ENCODE peak calls at places on chromosomes 16 and 17, in four cellular contexts. A is fibroblast of lung, I is tibial nerve, F is stomach. Q is an unnamed sample.
A peak's percentile ranks its signal among the peaks of the same experiment; 100 is the strongest.

GRCh38 chr16:15942901-15943690 is 6.3 kb upstream of the ABCC1 start:
- DNase-seq in F (no peak), A (no peak), I (no peak), Q (peak; percentile 1)

GRCh38 chr16:11402745-11403533 is 57.7 kb downstream of the RMI2 start:
- DNase-seq in F (no peak), I (no peak), A (no peak), Q (no peak)

GRCh38 chr17:14337596-14338079 is 36.8 kb downstream of the HS3ST3B1 start:
- DNase-seq in F (no peak), A (no peak), I (no peak), Q (no peak)

GRCh38 chr16:10181196-10182162 is 749 bp downstream of the GRIN2A start:
- DNase-seq in A (peak; percentile 71), F (peak; percentile 71), I (peak; percentile 8), Q (peak; percentile 75)

GRCh38 chr17:61967729-61968128 is 39.9 kb upstream of the INTS2 start:
- DNase-seq in F (no peak), A (no peak), I (no peak), Q (no peak)

GRCh38 chr16:31893824-31894223 is 20.2 kb downstream of the ZNF267 start:
- DNase-seq in A (no peak), I (no peak), F (no peak), Q (no peak)

GRCh38 chr17:62819511-62820221 is 11.6 kb upstream of the MARCHF10 start:
- DNase-seq in A (peak; percentile 99), F (peak; percentile 63), I (peak; percentile 65), Q (peak; percentile 86)

GRCh38 chr17:6752068-6752909 is 3.6 kb upstream of the XAF1 start:
- DNase-seq in A (peak; percentile 100), I (peak; percentile 55), F (no peak), Q (peak; percentile 80)

DNA sequence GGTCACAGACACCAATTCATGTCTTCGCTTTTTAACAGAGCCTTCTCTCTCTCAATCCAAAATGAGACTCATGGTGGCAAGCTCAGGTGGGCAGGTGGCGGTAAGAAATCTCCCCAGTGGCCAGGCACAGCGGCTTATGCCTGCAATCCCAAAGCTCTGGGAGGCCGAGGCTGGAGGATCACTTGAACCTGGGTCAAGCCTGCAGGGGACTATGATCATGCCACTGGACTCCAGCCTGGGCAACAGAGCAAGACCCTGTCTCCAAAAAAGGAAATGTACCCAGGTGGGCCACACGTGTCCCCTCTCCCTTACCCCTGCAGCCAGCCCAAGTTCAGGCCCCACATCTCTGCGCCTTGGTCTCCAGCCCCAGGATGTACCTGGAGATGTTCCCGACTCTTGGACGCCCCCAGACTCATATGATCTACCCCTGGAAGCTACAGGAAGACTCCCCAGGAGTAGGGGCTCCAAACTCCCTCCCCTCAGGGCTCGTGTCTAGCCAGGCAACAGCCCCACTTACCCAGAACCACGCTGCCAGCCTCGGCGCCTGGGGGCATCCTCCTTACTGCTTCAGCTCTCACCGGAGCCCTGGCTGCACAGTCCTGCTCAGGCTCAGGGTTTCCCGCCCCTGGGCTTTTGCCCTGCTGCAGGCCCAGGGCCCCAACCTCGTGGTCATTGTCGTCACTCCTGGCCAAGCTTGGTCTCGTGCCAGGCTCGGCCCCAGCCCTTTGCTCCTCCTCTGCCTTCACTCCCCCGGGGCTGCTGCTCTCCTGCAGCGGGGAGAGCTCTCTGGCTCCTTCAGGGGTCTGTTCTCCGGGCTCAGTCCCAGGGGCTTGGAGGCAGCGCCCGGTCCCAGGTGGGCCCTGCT is 16.2 kb downstream of the MYLK3 start:
- DNase-seq in A (no peak), F (no peak), I (no peak), Q (no peak)
- H3K4me1 ChIP-seq in A (no peaks in the 10 kb centered on the region), F (no peaks in the 10 kb centered on the region), I (no peaks in the 10 kb centered on the region), Q (no peaks in the 10 kb centered on the region)

GRCh38 chr17:50422738-50423137 is 3.3 kb upstream of the ACSF2 start:
- DNase-seq in I (no peak), A (no peak), F (no peak), Q (no peak)
- H3K4me1 ChIP-seq in I (peaks cover 36% of the 10 kb centered on the region), A (peaks cover 12% of the 10 kb centered on the region), F (peaks cover 43% of the 10 kb centered on the region), Q (peaks cover 22% of the 10 kb centered on the region)

GRCh38 chr17:73066148-73066884 is 26.2 kb downstream of the SLC39A11 start:
- DNase-seq in A (peak; percentile 13), F (no peak), I (no peak), Q (no peak)
- H3K4me1 ChIP-seq in A (peaks cover 13% of the 10 kb centered on the region), F (no peaks in the 10 kb centered on the region), I (no peaks in the 10 kb centered on the region), Q (no peaks in the 10 kb centered on the region)

DNA sequence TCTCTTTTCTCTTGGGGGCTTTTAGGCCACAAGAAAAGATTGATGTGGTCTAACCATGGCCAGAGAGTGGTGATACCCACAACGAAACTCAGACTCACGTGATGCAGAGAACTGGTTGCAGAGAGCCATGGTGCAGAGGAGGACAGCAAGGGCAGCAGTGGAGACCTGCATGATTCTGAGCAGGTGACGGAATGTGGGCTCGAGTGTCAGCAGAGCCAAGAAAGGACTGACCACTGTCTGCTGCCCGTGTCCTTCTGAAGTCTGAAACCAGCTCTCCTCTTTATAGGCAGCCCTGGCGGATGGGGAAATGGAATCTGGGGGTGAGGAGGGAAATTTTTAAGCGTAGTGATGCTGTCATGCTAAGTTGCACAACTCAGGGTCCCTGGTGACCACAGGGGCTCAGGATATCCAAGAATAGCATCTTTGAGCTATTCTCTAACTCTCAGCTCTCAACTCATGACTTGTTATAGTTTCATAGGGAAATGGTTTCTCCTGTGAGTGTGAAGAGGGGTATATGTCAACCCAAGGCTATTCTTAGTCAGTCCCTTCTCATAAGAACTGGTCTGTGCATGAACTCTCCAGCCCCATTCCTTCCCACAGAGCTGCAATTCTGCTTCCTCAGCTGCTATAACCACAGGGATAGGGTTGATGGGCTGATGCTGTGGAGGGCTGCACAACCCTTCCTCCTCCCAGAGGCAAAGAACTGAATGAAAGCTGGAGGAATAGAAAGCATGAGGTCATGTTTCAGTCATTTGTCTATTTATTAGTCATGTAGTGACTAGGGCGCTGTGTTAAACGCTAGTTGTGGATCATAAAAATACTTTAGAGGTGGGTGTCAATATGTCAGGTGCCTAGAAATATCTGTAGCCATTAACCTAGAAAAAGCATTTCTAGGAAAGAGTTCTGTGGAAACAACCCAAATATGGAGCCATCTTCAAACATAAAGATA is at the start of gene CCL3:
- DNase-seq in F (no peak), I (peak; percentile 28), A (no peak), Q (no peak)
- H3K4me1 ChIP-seq in F (no peaks in the 10 kb centered on the region), I (no peaks in the 10 kb centered on the region), A (no peaks in the 10 kb centered on the region), Q (no peaks in the 10 kb centered on the region)

GRCh38 chr16:27238016-27238587 is 30.5 kb downstream of the NSMCE1 start:
- DNase-seq in I (no peak), F (peak; percentile 44), A (no peak), Q (peak; percentile 69)

GRCh38 chr16:27235938-27236245 is 32.6 kb downstream of the KDM8 start:
- DNase-seq in A (no peak), F (no peak), I (no peak), Q (peak; percentile 68)

GRCh38 chr16:27236635-27237228 is 31.8 kb downstream of the NSMCE1 start:
- DNase-seq in I (no peak), A (no peak), F (no peak), Q (peak; percentile 19)

GRCh38 chr16:27238591-27238990 is 30.0 kb downstream of the NSMCE1 start:
- DNase-seq in F (no peak), I (no peak), A (no peak), Q (peak; percentile 41)

DNA sequence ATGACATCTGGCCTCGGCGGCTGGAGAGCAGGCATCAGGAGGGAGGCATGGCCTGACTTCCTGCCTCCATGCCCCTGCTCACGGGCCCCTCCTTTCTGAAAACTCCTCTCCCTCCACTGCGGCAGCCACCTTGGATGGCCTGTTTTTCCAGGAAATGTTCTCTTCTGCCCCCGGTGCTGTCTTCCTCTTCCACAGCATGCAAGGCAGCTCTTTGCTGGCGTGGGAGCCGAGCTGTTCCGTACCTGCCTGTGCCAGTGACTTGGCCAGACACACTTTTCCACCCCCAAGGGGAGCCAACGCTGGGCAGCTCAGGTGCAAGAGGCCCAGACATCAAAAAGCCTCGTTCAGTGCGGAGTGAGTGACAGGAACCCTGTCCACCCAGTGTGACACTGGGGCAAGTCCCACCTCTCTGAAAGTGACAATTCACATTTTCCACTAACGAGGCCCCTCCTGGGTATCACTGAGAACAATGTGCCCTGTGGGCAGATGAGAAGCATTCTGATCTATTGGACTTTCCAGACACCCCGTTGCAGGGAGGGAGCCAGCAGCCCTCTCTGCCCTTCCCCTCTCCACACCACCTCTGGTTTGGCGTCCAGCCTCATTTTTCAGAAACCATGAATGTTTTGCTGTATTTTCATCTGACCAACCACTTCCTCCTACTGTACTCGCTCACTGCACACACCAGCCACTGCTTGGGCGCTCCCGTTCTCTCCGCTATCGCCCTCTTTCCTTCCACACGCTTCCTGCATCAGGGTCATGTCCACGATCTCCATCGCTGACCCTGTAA is 31.1 kb downstream of the NSMCE1 start:
- DNase-seq in F (peak; percentile 42), A (peak; percentile 71), I (no peak), Q (peak; percentile 62)
- H3K4me1 ChIP-seq in F (peaks cover 24% of the 10 kb centered on the region), A (peaks cover 32% of the 10 kb centered on the region), I (peaks cover 39% of the 10 kb centered on the region), Q (peaks cover 47% of the 10 kb centered on the region)

GRCh38 chr16:5396880-5397279 is 299.3 kb upstream of the EEF2KMT start:
- DNase-seq in I (no peak), F (no peak), A (no peak), Q (no peak)

GRCh38 chr16:5398203-5398602 is 300.6 kb upstream of the EEF2KMT start:
- DNase-seq in I (no peak), A (no peak), F (no peak), Q (no peak)

GRCh38 chr16:5393070-5393469 is 295.5 kb upstream of the EEF2KMT start:
- DNase-seq in A (peak; percentile 1), F (no peak), I (no peak), Q (no peak)
- H3K4me1 ChIP-seq in A (no peaks in the 10 kb centered on the region), F (no peaks in the 10 kb centered on the region), I (no peaks in the 10 kb centered on the region), Q (no peaks in the 10 kb centered on the region)

GRCh38 chr17:77136420-77136767 is 4.4 kb upstream of the SEC14L1 start:
- DNase-seq in I (no peak), A (no peak), F (no peak), Q (no peak)

GRCh38 chr17:77131919-77132318 is 8.8 kb upstream of the SEC14L1 start:
- DNase-seq in A (no peak), F (peak; percentile 60), I (no peak), Q (no peak)

GRCh38 chr17:77130521-77130920 is 10.2 kb upstream of the SEC14L1 start:
- DNase-seq in F (no peak), A (no peak), I (no peak), Q (no peak)

GRCh38 chr17:77132411-77133086 is 8.2 kb upstream of the SEC14L1 start:
- DNase-seq in F (no peak), I (no peak), A (no peak), Q (no peak)

DNA sequence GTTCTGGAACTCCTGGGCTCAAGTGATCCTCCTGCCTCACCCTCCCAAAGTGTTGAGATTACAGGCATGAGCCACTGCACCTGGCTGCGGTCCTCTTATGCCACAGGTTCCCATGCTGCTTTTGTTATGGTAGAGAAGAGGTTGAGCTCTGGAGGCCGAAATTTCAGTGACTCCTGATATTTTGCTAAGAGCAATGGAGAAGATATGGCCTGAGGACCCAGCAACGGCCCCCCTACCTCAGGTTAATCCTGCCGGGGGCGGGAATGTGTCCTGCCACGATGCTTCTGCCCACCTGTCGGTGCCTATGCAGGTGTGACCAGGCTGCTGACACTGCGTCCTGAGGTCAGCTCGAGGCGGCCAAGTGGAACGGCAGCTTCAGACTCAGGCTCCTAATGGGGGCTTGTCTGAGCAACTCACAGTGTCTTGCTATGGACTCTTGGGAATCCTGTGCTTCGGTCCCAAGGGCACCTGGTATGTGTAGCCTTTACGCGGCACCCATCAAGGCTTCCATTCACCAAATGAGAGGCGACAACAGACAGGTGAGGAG is 7.6 kb upstream of the SEC14L1 start:
- DNase-seq in F (no peak), I (no peak), A (no peak), Q (no peak)
- H3K4me1 ChIP-seq in F (peaks cover 12% of the 10 kb centered on the region), I (peaks cover 12% of the 10 kb centered on the region), A (peaks cover 14% of the 10 kb centered on the region), Q (no peaks in the 10 kb centered on the region)